ENCODE peak calls at places on chromosomes 12 and 14, in ten cellular contexts. A is fibroblast of lung; N is H1; O is CD8-positive, alpha-beta T cell; J is tibial nerve; T is tibial artery; I is epithelial cell of esophagus; Y is fibroblast of pulmonary artery; V is heart right ventricle; M is HFF-Myc. S is an unnamed sample.

GRCh38 chr12:46362895-46363581 is 9.5 kb downstream of the SLC38A2 start:
- DNase-seq in T (no peak), I (no peak), O (no peak), V (no peak), M (no peak), N (no peak), A (no peak), Y (peak; percentile 59), J (no peak), S (no peak)

GRCh38 chr12:40314927-40315326 is 90.1 kb downstream of the LRRK2 start:
- DNase-seq in T (no peak), J (no peak), N (no peak), O (no peak), M (no peak), V (no peak), Y (no peak), A (no peak), I (no peak), S (no peak)

GRCh38 chr14:73633115-73633514 is 11.7 kb upstream of the DNAL1 start:
- DNase-seq in A (no peak), N (no peak), O (no peak), I (no peak), J (no peak), V (no peak), T (no peak), M (no peak), Y (no peak), S (no peak)

GRCh38 chr14:52640137-52640536 is 55.2 kb downstream of the ERO1A start:
- DNase-seq in J (no peak), N (no peak), T (no peak), M (no peak), A (no peak), O (no peak), V (no peak), Y (no peak), I (no peak), S (no peak)

GRCh38 chr14:99125616-99126431 is 146.2 kb downstream of the BCL11B start:
- DNase-seq in V (no peak), J (peak; percentile 4), M (no peak), I (peak; percentile 73), A (no peak), O (no peak), T (peak; percentile 46), N (no peak), Y (no peak), S (no peak)

GRCh38 chr12:4956054-4956453 is 46.3 kb downstream of the KCNA1 start:
- DNase-seq in A (peak; percentile 69), V (no peak), T (no peak), N (no peak), J (no peak), O (no peak), I (no peak), Y (peak; percentile 65), M (no peak), S (peak; percentile 21)

GRCh38 chr12:27515671-27516070 is 8.3 kb upstream of the PPFIBP1 start:
- DNase-seq in N (no peak), V (no peak), O (no peak), A (no peak), Y (no peak), J (no peak), T (no peak), I (no peak), M (no peak), S (no peak)

GRCh38 chr12:102638777-102639176 is 158.4 kb upstream of the IGF1 start:
- DNase-seq in A (peak; percentile 31), T (no peak), M (no peak), I (no peak), V (no peak), J (no peak), N (no peak), Y (peak; percentile 33), O (no peak), S (no peak)

GRCh38 chr12:85182699-85183098 is 97.3 kb upstream of the ALX1 start:
- DNase-seq in J (no peak), O (no peak), N (no peak), I (no peak), Y (no peak), V (no peak), A (no peak), T (no peak), M (peak; percentile 3), S (no peak)

GRCh38 chr14:26597136-26598080 is at the start of gene NOVA1:
- DNase-seq in N (peak; percentile 1), T (peak; percentile 66), Y (peak; percentile 39), J (peak; percentile 31), O (no peak), I (peak; percentile 22), V (peak; percentile 24), A (no peak), M (no peak), S (no peak)

GRCh38 chr12:104456950-104457745 is 400 bp downstream of the CHST11 start:
- DNase-seq in J (peak; percentile 80), N (no peak), T (peak; percentile 84), M (peak; percentile 65), V (peak; percentile 55), Y (peak; percentile 80), A (peak; percentile 76), I (peak; percentile 75), O (peak; percentile 46), S (peak; percentile 64)
- TF ChIP-seq CTCF in J (no peak), N (peak; percentile 40), T (peak; percentile 29), M (peak; percentile 51), V (peak; percentile 62), Y (peak; percentile 50), A (peak; percentile 38), I (peak; percentile 49), O (peak; percentile 15), S (peak; percentile 50)

GRCh38 chr12:70264067-70264867 is 21.0 kb downstream of the CNOT2 start:
- DNase-seq in J (no peak), M (no peak), A (no peak), Y (no peak), I (no peak), O (no peak), V (no peak), N (no peak), T (no peak), S (no peak)
- H3K4me3 ChIP-seq in J (no peak overlapping the region), M (no peak overlapping the region), A (no peak overlapping the region), Y (no peak overlapping the region), I (no peak overlapping the region), O (no peak overlapping the region), V (no peak overlapping the region), N (no peak overlapping the region), T (no peak overlapping the region), S (no peak overlapping the region)

DNA sequence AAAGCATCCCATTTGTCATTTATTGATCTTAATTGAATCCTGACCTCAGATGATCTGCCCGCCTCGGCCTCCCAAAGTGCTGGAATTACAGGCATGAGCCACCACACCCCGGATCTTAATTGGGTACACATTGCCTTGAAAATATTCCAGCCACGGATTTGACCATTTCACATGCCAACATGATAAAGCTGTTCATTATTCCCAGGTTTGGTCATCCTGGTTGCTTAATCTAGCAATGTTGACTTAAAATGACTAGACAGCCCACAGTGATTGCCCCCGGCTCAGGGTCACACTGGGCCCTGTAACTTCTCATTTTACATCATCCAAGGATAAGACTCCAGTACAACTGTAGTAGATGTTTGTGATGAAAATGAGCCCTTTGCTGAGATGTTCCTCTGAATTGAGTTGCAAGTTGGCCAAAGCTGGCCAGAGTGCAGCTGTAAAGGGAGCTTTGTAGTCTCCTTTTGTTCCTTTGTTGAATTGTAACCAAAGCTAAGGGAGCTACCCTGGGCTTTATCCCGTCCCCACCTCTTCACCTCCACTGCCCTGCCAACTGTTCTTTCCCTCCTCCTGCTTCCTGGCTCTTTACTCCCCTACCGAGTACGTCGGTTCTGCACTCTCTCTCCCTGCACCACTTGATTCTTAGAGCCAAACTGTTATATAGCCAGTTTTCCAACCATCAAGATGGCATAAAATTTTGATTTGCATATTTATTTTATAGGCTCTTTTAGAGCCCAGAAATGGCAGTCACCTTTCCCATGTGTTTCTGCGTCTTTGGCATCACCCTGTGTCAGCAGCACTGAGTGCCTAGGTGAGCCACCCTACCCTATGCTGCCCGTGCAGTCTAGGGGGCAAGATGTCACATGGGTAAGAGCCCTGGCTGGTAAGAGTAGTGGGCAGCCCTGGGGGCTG is 141.3 kb upstream of the HIF1A start:
- DNase-seq in J (peak; percentile 61), V (no peak), M (peak; percentile 66), T (no peak), A (peak; percentile 98), O (no peak), N (no peak), Y (peak; percentile 95), I (peak; percentile 93), S (peak; percentile 100)
- TF ChIP-seq CTCF in J (no peak), V (no peak), M (no peak), T (no peak), A (no peak), O (no peak), N (no peak), Y (no peak), I (no peak), S (peak; percentile 7)

GRCh38 chr12:57456145-57456700 is 1.1 kb downstream of the INHBE start:
- DNase-seq in M (no peak), A (peak; percentile 29), T (no peak), N (no peak), I (peak; percentile 56), Y (peak; percentile 47), J (no peak), V (no peak), O (peak; percentile 29), S (peak; percentile 32)

GRCh38 chr12:57455374-57456144 is 452 bp downstream of the INHBE start:
- DNase-seq in J (no peak), A (no peak), M (no peak), V (no peak), N (no peak), I (no peak), O (no peak), T (no peak), Y (no peak), S (no peak)

GRCh38 chr12:57452937-57453509 is 2.1 kb upstream of the INHBE start:
- DNase-seq in M (no peak), V (peak; percentile 82), A (peak; percentile 65), J (peak; percentile 88), T (peak; percentile 86), O (no peak), N (no peak), Y (peak; percentile 82), I (peak; percentile 74), S (peak; percentile 75)

GRCh38 chr12:57454213-57454565 is 918 bp upstream of the INHBE start:
- DNase-seq in V (no peak), A (no peak), I (no peak), J (no peak), N (no peak), O (no peak), T (no peak), Y (no peak), M (no peak), S (no peak)

DNA sequence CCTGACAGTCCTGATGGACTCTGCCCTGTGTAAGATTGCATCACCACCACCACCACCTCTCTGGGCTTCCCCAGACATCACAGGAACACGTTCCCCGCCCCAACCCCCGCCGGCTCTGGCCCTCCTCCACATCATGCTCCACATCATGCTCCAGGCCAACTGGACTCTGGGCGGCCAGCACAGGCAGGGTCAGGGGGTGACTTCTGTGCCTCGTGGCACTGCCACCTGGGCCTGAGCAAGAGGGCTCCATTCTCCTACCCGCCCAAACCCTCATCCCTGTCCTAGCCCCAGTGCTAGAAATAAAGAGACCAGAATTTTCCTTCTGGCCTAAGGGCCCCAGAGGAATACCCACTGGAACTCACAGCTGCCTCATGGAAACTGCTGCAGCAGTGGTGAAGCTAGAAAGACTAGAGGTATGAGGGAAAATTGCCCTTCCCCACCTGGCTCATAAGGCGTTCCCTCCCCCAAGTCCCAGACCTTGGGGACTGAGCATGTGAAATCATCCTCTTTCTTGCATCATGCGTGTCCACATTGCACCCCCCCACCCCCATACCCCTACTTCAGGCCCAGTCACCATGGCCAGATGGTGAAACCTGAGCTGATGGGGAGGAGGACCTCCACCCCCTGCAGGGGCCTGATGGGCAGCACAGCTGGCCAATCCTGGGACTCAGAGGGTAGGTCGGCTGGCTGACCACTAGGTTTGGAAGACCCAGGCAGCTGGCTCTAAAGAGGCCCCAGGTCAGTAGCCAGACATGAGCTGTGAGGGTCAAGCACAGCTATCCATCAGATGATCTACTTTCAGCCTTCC is at the start of gene INHBE:
- DNase-seq in J (no peak), A (peak; percentile 69), T (no peak), Y (peak; percentile 73), I (no peak), N (peak; percentile 84), V (no peak), M (no peak), O (no peak), S (peak; percentile 96)
- H3K4me3 ChIP-seq in J (no peak within 1 kb of the TSS), A (peak within 1 kb of the TSS; percentile 59), T (no peak within 1 kb of the TSS), Y (no peak within 1 kb of the TSS), I (no peak within 1 kb of the TSS), N (peak within 1 kb of the TSS; percentile 91), V (no peak within 1 kb of the TSS), M (no peak within 1 kb of the TSS), O (no peak within 1 kb of the TSS), S (peak within 1 kb of the TSS; percentile 42)